ENCODE peak calls at places on chromosome 5, in four cellular contexts. One of them, this sample, is unnamed.

GRCh38 chr5:64693636-64694035 is 3.3 kb downstream of the SHISAL2B start:
- DNase-seq in cerebellum: no peak
- DNase-seq in activated CD4-positive, alpha-beta T cell treated with anti-CD3 and anti-CD28 coated beads, Interleukin-2, amount 50 U/mL, for 4 hours: no peak
- DNase-seq in astrocyte: no peak
- DNase-seq in this sample: no peak

GRCh38 chr5:135493406-135494180 is 41.4 kb upstream of the TIFAB start:
- DNase-seq in cerebellum: no peak
- DNase-seq in activated CD4-positive, alpha-beta T cell treated with anti-CD3 and anti-CD28 coated beads, Interleukin-2, amount 50 U/mL, for 4 hours: no peak
- DNase-seq in astrocyte: peak
- DNase-seq in this sample: peak

GRCh38 chr5:37132646-37133045 is 116.5 kb downstream of the CPLANE1 start:
- DNase-seq in cerebellum: no peak
- DNase-seq in activated CD4-positive, alpha-beta T cell treated with anti-CD3 and anti-CD28 coated beads, Interleukin-2, amount 50 U/mL, for 4 hours: no peak
- DNase-seq in astrocyte: peak
- DNase-seq in this sample: peak

GRCh38 chr5:61333351-61334223 is 1.5 kb downstream of the ZSWIM6 start:
- DNase-seq in cerebellum: peak
- DNase-seq in activated CD4-positive, alpha-beta T cell treated with anti-CD3 and anti-CD28 coated beads, Interleukin-2, amount 50 U/mL, for 4 hours: no peak
- DNase-seq in astrocyte: no peak
- DNase-seq in this sample: peak

GRCh38 chr5:141651728-141652105 is 499 bp upstream of the FCHSD1 start:
- DNase-seq in cerebellum: no peak
- DNase-seq in activated CD4-positive, alpha-beta T cell treated with anti-CD3 and anti-CD28 coated beads, Interleukin-2, amount 50 U/mL, for 4 hours: no peak
- DNase-seq in astrocyte: no peak
- DNase-seq in this sample: no peak

GRCh38 chr5:123142206-123142915 is 53.3 kb downstream of the PRDM6 start:
- DNase-seq in cerebellum: no peak
- DNase-seq in activated CD4-positive, alpha-beta T cell treated with anti-CD3 and anti-CD28 coated beads, Interleukin-2, amount 50 U/mL, for 4 hours: no peak
- DNase-seq in astrocyte: no peak
- DNase-seq in this sample: no peak

GRCh38 chr5:148374693-148375360 is 8.9 kb upstream of the FBXO38 start:
- DNase-seq in cerebellum: no peak
- DNase-seq in activated CD4-positive, alpha-beta T cell treated with anti-CD3 and anti-CD28 coated beads, Interleukin-2, amount 50 U/mL, for 4 hours: peak
- DNase-seq in astrocyte: peak
- DNase-seq in this sample: peak

GRCh38 chr5:988316-988715 is 20.3 kb upstream of the NKD2 start:
- DNase-seq in cerebellum: no peak
- DNase-seq in activated CD4-positive, alpha-beta T cell treated with anti-CD3 and anti-CD28 coated beads, Interleukin-2, amount 50 U/mL, for 4 hours: no peak
- DNase-seq in astrocyte: no peak
- DNase-seq in this sample: no peak

GRCh38 chr5:76264681-76265080 is 138.4 kb upstream of the IQGAP2 start:
- DNase-seq in cerebellum: no peak
- DNase-seq in activated CD4-positive, alpha-beta T cell treated with anti-CD3 and anti-CD28 coated beads, Interleukin-2, amount 50 U/mL, for 4 hours: no peak
- DNase-seq in astrocyte: no peak
- DNase-seq in this sample: no peak

GRCh38 chr5:149039501-149039900 is 23.4 kb downstream of the SH3TC2 start:
- DNase-seq in cerebellum: no peak
- DNase-seq in activated CD4-positive, alpha-beta T cell treated with anti-CD3 and anti-CD28 coated beads, Interleukin-2, amount 50 U/mL, for 4 hours: no peak
- DNase-seq in astrocyte: no peak
- DNase-seq in this sample: peak

GRCh38 chr5:149940077-149940574 is 4.5 kb downstream of the PDE6A start:
- DNase-seq in cerebellum: no peak
- DNase-seq in activated CD4-positive, alpha-beta T cell treated with anti-CD3 and anti-CD28 coated beads, Interleukin-2, amount 50 U/mL, for 4 hours: no peak
- DNase-seq in astrocyte: no peak
- DNase-seq in this sample: peak